ENCODE peak calls at places on chromosomes 1 and 21, in eight cellular contexts. One of them, this sample, is unnamed.

GRCh38 chr1:56064705-56065104 is 514.7 kb downstream of the PLPP3 start:
- DNase-seq in tibial nerve: no peak
- DNase-seq in PC-3: peak; percentile 92
- DNase-seq in ovary: no peak
- DNase-seq in left ventricle myocardium inferior: no peak
- DNase-seq in endodermal cell: no peak
- DNase-seq in right lobe of liver: no peak
- DNase-seq in bronchial epithelial cell: peak; percentile 89
- DNase-seq in this sample: no peak

GRCh38 chr1:33099290-33100118 is 18.6 kb downstream of the AZIN2 start:
- DNase-seq in ovary: no peak
- DNase-seq in PC-3: peak; percentile 97
- DNase-seq in right lobe of liver: no peak
- DNase-seq in left ventricle myocardium inferior: no peak
- DNase-seq in endodermal cell: peak; percentile 88
- DNase-seq in tibial nerve: peak; percentile 37
- DNase-seq in bronchial epithelial cell: peak; percentile 99
- DNase-seq in this sample: peak; percentile 67

GRCh38 chr1:170044187-170044586 is 30.3 kb downstream of the KIFAP3 start:
- DNase-seq in PC-3: no peak
- DNase-seq in right lobe of liver: no peak
- DNase-seq in endodermal cell: no peak
- DNase-seq in tibial nerve: no peak
- DNase-seq in ovary: no peak
- DNase-seq in left ventricle myocardium inferior: no peak
- DNase-seq in bronchial epithelial cell: no peak
- DNase-seq in this sample: no peak

GRCh38 chr1:218336353-218336752 is 8.8 kb upstream of the TGFB2 start:
- DNase-seq in right lobe of liver: no peak
- DNase-seq in left ventricle myocardium inferior: no peak
- DNase-seq in ovary: no peak
- DNase-seq in PC-3: no peak
- DNase-seq in endodermal cell: no peak
- DNase-seq in bronchial epithelial cell: no peak
- DNase-seq in tibial nerve: no peak
- DNase-seq in this sample: no peak

GRCh38 chr1:200558866-200559459 is 61.6 kb downstream of the KIF14 start:
- DNase-seq in ovary: no peak
- DNase-seq in tibial nerve: no peak
- DNase-seq in right lobe of liver: no peak
- DNase-seq in bronchial epithelial cell: peak; percentile 67
- DNase-seq in PC-3: peak; percentile 84
- DNase-seq in left ventricle myocardium inferior: no peak
- DNase-seq in endodermal cell: no peak
- DNase-seq in this sample: peak; percentile 46

GRCh38 chr21:18058731-18059398 is 185.8 kb upstream of the CHODL start:
- DNase-seq in right lobe of liver: no peak
- DNase-seq in left ventricle myocardium inferior: no peak
- DNase-seq in tibial nerve: no peak
- DNase-seq in PC-3: no peak
- DNase-seq in ovary: no peak
- DNase-seq in endodermal cell: no peak
- DNase-seq in bronchial epithelial cell: no peak
- DNase-seq in this sample: no peak

GRCh38 chr1:156226782-156227181 is 14.0 kb downstream of the PMF1 start:
- DNase-seq in bronchial epithelial cell: no peak
- DNase-seq in tibial nerve: no peak
- DNase-seq in left ventricle myocardium inferior: no peak
- DNase-seq in right lobe of liver: no peak
- DNase-seq in ovary: no peak
- DNase-seq in PC-3: no peak
- DNase-seq in endodermal cell: no peak
- DNase-seq in this sample: no peak

GRCh38 chr1:240258910-240259309 is 167.2 kb downstream of the FMN2 start:
- DNase-seq in left ventricle myocardium inferior: no peak
- DNase-seq in ovary: no peak
- DNase-seq in right lobe of liver: no peak
- DNase-seq in tibial nerve: no peak
- DNase-seq in endodermal cell: no peak
- DNase-seq in PC-3: peak; percentile 79
- DNase-seq in bronchial epithelial cell: peak; percentile 73
- DNase-seq in this sample: no peak

GRCh38 chr1:3356827-3357457 is 97.5 kb upstream of the ARHGEF16 start:
- DNase-seq in endodermal cell: peak; percentile 67
- DNase-seq in right lobe of liver: no peak
- DNase-seq in bronchial epithelial cell: no peak
- DNase-seq in ovary: no peak
- DNase-seq in tibial nerve: no peak
- DNase-seq in left ventricle myocardium inferior: no peak
- DNase-seq in PC-3: no peak
- DNase-seq in this sample: no peak

GRCh38 chr1:230127105-230128054 is 60.3 kb downstream of the GALNT2 start:
- DNase-seq in ovary: no peak
- DNase-seq in bronchial epithelial cell: no peak
- DNase-seq in right lobe of liver: no peak
- DNase-seq in endodermal cell: peak; percentile 83
- DNase-seq in PC-3: no peak
- DNase-seq in left ventricle myocardium inferior: no peak
- DNase-seq in tibial nerve: no peak
- DNase-seq in this sample: no peak

GRCh38 chr1:27864264-27864895 is 8.0 kb upstream of the THEMIS2 start:
- DNase-seq in bronchial epithelial cell: peak; percentile 50
- DNase-seq in ovary: no peak
- DNase-seq in left ventricle myocardium inferior: peak; percentile 21
- DNase-seq in PC-3: peak; percentile 63
- DNase-seq in right lobe of liver: no peak
- DNase-seq in tibial nerve: no peak
- DNase-seq in endodermal cell: no peak
- DNase-seq in this sample: no peak

GRCh38 chr1:194816859-194817258 is 1630.4 kb upstream of the B3GALT2 start:
- DNase-seq in right lobe of liver: no peak
- DNase-seq in tibial nerve: no peak
- DNase-seq in PC-3: no peak
- DNase-seq in left ventricle myocardium inferior: no peak
- DNase-seq in bronchial epithelial cell: no peak
- DNase-seq in endodermal cell: no peak
- DNase-seq in ovary: no peak
- DNase-seq in this sample: no peak

GRCh38 chr21:45534591-45535331 is 7.5 kb downstream of the SLC19A1 start:
- DNase-seq in ovary: peak; percentile 73
- DNase-seq in PC-3: no peak
- DNase-seq in tibial nerve: peak; percentile 9
- DNase-seq in right lobe of liver: peak; percentile 87
- DNase-seq in endodermal cell: peak; percentile 51
- DNase-seq in left ventricle myocardium inferior: peak; percentile 82
- DNase-seq in bronchial epithelial cell: no peak
- DNase-seq in this sample: peak; percentile 60

GRCh38 chr1:215497516-215497915 is 69.6 kb upstream of the KCTD3 start:
- DNase-seq in PC-3: no peak
- DNase-seq in ovary: no peak
- DNase-seq in left ventricle myocardium inferior: no peak
- DNase-seq in tibial nerve: no peak
- DNase-seq in bronchial epithelial cell: no peak
- DNase-seq in right lobe of liver: no peak
- DNase-seq in endodermal cell: no peak
- DNase-seq in this sample: no peak

GRCh38 chr1:3611170-3612019 is at the start of gene MEGF6:
- DNase-seq in endodermal cell: peak; percentile 100
- DNase-seq in left ventricle myocardium inferior: peak; percentile 49
- DNase-seq in bronchial epithelial cell: no peak
- DNase-seq in tibial nerve: peak; percentile 44
- DNase-seq in right lobe of liver: peak; percentile 72
- DNase-seq in PC-3: peak; percentile 75
- DNase-seq in ovary: peak; percentile 80
- DNase-seq in this sample: peak; percentile 30

GRCh38 chr1:111364690-111365089 is 62.8 kb downstream of the OVGP1 start:
- DNase-seq in PC-3: no peak
- DNase-seq in bronchial epithelial cell: peak; percentile 47
- DNase-seq in endodermal cell: peak; percentile 62
- DNase-seq in ovary: no peak
- DNase-seq in left ventricle myocardium inferior: no peak
- DNase-seq in tibial nerve: no peak
- DNase-seq in right lobe of liver: no peak
- DNase-seq in this sample: no peak

GRCh38 chr1:181140398-181140797 is 51.9 kb downstream of the IER5 start:
- DNase-seq in left ventricle myocardium inferior: no peak
- DNase-seq in ovary: no peak
- DNase-seq in endodermal cell: no peak
- DNase-seq in bronchial epithelial cell: peak; percentile 53
- DNase-seq in right lobe of liver: no peak
- DNase-seq in PC-3: peak; percentile 52
- DNase-seq in tibial nerve: no peak
- DNase-seq in this sample: no peak

GRCh38 chr1:1001631-1002300 is 1.9 kb upstream of the HES4 start:
- DNase-seq in endodermal cell: peak; percentile 93
- DNase-seq in left ventricle myocardium inferior: peak; percentile 82
- DNase-seq in tibial nerve: peak; percentile 42
- DNase-seq in PC-3: peak; percentile 94
- DNase-seq in right lobe of liver: peak; percentile 83
- DNase-seq in ovary: peak; percentile 83
- DNase-seq in bronchial epithelial cell: no peak
- DNase-seq in this sample: peak; percentile 58

GRCh38 chr21:41318218-41318617 is 1.6 kb downstream of the FAM3B start:
- DNase-seq in ovary: no peak
- DNase-seq in PC-3: no peak
- DNase-seq in tibial nerve: no peak
- DNase-seq in right lobe of liver: no peak
- DNase-seq in left ventricle myocardium inferior: no peak
- DNase-seq in bronchial epithelial cell: no peak
- DNase-seq in endodermal cell: no peak
- DNase-seq in this sample: peak; percentile 73

GRCh38 chr1:2208309-2209239 is 14.0 kb upstream of the FAAP20 start:
- DNase-seq in right lobe of liver: peak; percentile 86
- DNase-seq in endodermal cell: peak; percentile 77
- DNase-seq in PC-3: peak; percentile 100
- DNase-seq in bronchial epithelial cell: peak; percentile 85
- DNase-seq in ovary: peak; percentile 50
- DNase-seq in tibial nerve: no peak
- DNase-seq in left ventricle myocardium inferior: peak; percentile 38
- DNase-seq in this sample: no peak

GRCh38 chr1:5753431-5754078 is 238.7 kb downstream of the NPHP4 start:
- DNase-seq in PC-3: no peak
- DNase-seq in ovary: no peak
- DNase-seq in right lobe of liver: no peak
- DNase-seq in tibial nerve: peak; percentile 1
- DNase-seq in bronchial epithelial cell: no peak
- DNase-seq in endodermal cell: peak; percentile 32
- DNase-seq in left ventricle myocardium inferior: no peak
- DNase-seq in this sample: no peak

GRCh38 chr1:11691302-11691914 is at the start of gene DRAXIN:
- DNase-seq in left ventricle myocardium inferior: no peak
- DNase-seq in right lobe of liver: no peak
- DNase-seq in PC-3: no peak
- DNase-seq in ovary: no peak
- DNase-seq in endodermal cell: peak; percentile 93
- DNase-seq in bronchial epithelial cell: no peak
- DNase-seq in tibial nerve: no peak
- DNase-seq in this sample: no peak

GRCh38 chr1:245126530-245126929 is 28.3 kb upstream of the KIF26B start:
- DNase-seq in left ventricle myocardium inferior: no peak
- DNase-seq in right lobe of liver: no peak
- DNase-seq in tibial nerve: no peak
- DNase-seq in PC-3: no peak
- DNase-seq in ovary: no peak
- DNase-seq in bronchial epithelial cell: no peak
- DNase-seq in endodermal cell: no peak
- DNase-seq in this sample: no peak
- H3K27me3 ChIP-seq in left ventricle myocardium inferior: peaks cover 4% of the 10 kb centered on the region
- H3K27me3 ChIP-seq in right lobe of liver: no peaks in the 10 kb centered on the region
- H3K27me3 ChIP-seq in tibial nerve: no peaks in the 10 kb centered on the region
- H3K27me3 ChIP-seq in PC-3: peaks cover 32% of the 10 kb centered on the region
- H3K27me3 ChIP-seq in ovary: no peaks in the 10 kb centered on the region
- H3K27me3 ChIP-seq in bronchial epithelial cell: no peaks in the 10 kb centered on the region
- H3K27me3 ChIP-seq in endodermal cell: no peaks in the 10 kb centered on the region
- H3K27me3 ChIP-seq in this sample: no peaks in the 10 kb centered on the region

GRCh38 chr1:17330856-17331255 is 22.9 kb downstream of the PADI4 start:
- DNase-seq in left ventricle myocardium inferior: no peak
- DNase-seq in endodermal cell: peak; percentile 30
- DNase-seq in right lobe of liver: no peak
- DNase-seq in tibial nerve: no peak
- DNase-seq in ovary: peak; percentile 10
- DNase-seq in bronchial epithelial cell: no peak
- DNase-seq in PC-3: no peak
- DNase-seq in this sample: no peak
- H3K27me3 ChIP-seq in left ventricle myocardium inferior: peaks cover 90% of the 10 kb centered on the region
- H3K27me3 ChIP-seq in endodermal cell: no peaks in the 10 kb centered on the region
- H3K27me3 ChIP-seq in right lobe of liver: no peaks in the 10 kb centered on the region
- H3K27me3 ChIP-seq in tibial nerve: no peaks in the 10 kb centered on the region
- H3K27me3 ChIP-seq in ovary: no peaks in the 10 kb centered on the region
- H3K27me3 ChIP-seq in bronchial epithelial cell: no peaks in the 10 kb centered on the region
- H3K27me3 ChIP-seq in PC-3: no peaks in the 10 kb centered on the region
- H3K27me3 ChIP-seq in this sample: peaks cover 4% of the 10 kb centered on the region

GRCh38 chr1:38119000-38119399 is 72.4 kb upstream of the POU3F1 start:
- DNase-seq in tibial nerve: no peak
- DNase-seq in PC-3: no peak
- DNase-seq in right lobe of liver: no peak
- DNase-seq in bronchial epithelial cell: no peak
- DNase-seq in endodermal cell: no peak
- DNase-seq in ovary: no peak
- DNase-seq in left ventricle myocardium inferior: no peak
- DNase-seq in this sample: no peak
- H3K27me3 ChIP-seq in tibial nerve: no peaks in the 10 kb centered on the region
- H3K27me3 ChIP-seq in PC-3: no peaks in the 10 kb centered on the region
- H3K27me3 ChIP-seq in right lobe of liver: no peaks in the 10 kb centered on the region
- H3K27me3 ChIP-seq in bronchial epithelial cell: no peaks in the 10 kb centered on the region
- H3K27me3 ChIP-seq in endodermal cell: no peaks in the 10 kb centered on the region
- H3K27me3 ChIP-seq in ovary: no peaks in the 10 kb centered on the region
- H3K27me3 ChIP-seq in left ventricle myocardium inferior: peaks cover 26% of the 10 kb centered on the region
- H3K27me3 ChIP-seq in this sample: no peaks in the 10 kb centered on the region

DNA sequence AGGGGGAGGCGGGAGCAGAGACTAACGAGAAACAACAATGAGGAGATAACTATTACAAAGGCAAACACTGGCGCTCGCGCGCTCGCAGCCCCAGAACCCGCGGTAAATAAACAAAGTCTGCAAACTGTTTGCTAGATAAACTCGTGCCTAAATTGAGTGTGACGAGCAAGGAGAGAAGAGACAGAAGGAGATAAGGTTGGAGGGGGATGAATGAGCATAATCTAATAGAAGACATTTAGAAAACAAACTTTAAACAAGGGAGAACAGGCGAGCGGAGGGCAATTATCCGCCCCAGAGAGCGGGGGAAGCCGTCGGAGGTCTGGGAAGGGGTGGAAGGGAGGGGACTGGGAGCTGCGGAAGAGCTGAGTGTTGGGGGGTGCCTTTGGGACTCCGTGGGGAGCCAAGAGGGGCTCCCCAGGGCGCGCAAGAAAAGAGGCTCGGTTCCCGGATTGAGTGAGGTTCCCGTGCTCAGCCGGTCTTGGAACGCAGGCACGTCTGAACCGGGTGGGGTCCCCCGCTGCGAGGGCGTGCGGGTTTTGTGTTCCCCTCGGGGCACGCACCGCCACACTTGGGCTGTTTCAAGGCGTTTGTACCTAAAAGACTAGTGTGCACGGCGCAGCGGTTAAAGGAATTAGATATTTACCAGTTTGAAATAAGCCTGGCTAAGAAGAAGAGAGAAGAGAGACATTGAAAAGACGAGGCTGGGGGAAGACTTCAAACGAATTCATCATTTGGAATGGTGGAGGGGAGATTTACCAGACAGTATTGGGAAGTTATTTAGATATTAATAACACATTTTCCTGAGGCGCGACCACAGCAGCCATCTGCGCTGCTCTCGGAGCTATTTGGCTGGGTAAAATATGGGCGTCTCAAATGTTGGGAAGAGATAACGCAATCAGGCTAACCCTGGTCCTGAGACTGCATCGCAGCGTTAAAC is 10.6 kb downstream of the PAX7 start:
- DNase-seq in left ventricle myocardium inferior: no peak
- DNase-seq in PC-3: no peak
- DNase-seq in ovary: no peak
- DNase-seq in right lobe of liver: no peak
- DNase-seq in bronchial epithelial cell: no peak
- DNase-seq in tibial nerve: no peak
- DNase-seq in endodermal cell: peak; percentile 85
- DNase-seq in this sample: no peak
- H3K27me3 ChIP-seq in left ventricle myocardium inferior: peaks cover 100% of the 10 kb centered on the region
- H3K27me3 ChIP-seq in PC-3: peaks cover 99% of the 10 kb centered on the region
- H3K27me3 ChIP-seq in ovary: no peaks in the 10 kb centered on the region
- H3K27me3 ChIP-seq in right lobe of liver: peaks cover 20% of the 10 kb centered on the region
- H3K27me3 ChIP-seq in bronchial epithelial cell: peaks cover 85% of the 10 kb centered on the region
- H3K27me3 ChIP-seq in tibial nerve: peaks cover 7% of the 10 kb centered on the region
- H3K27me3 ChIP-seq in endodermal cell: peaks cover 92% of the 10 kb centered on the region
- H3K27me3 ChIP-seq in this sample: peaks cover 83% of the 10 kb centered on the region

This sample was measured in small intestine.